ENCODE peak calls at places on chromosomes 12 and 14, in four cellular contexts. H is T follicular helper cell; P is activated CD4-positive, alpha-beta T cell treated with anti-CD3 and anti-CD28 coated beads for 48 hours; W is globus pallidus. V is an unnamed sample.

GRCh38 chr12:93318720-93319522 is 58.8 kb upstream of the NUDT4 start:
- DNase-seq in H (no peak), P (no peak), W (no peak), V (no peak)

GRCh38 chr14:31090872-31091764 is 64.9 kb upstream of the STRN3 start:
- DNase-seq in H (no peak), P (no peak), W (no peak), V (no peak)

GRCh38 chr12:79407671-79408622 is 282.8 kb downstream of the PAWR start:
- DNase-seq in H (no peak), P (peak), W (peak), V (no peak)

GRCh38 chr12:41014643-41015020 is 173.5 kb upstream of the PDZRN4 start:
- DNase-seq in H (no peak), P (no peak), W (no peak), V (no peak)

GRCh38 chr12:56723889-56724659 is 1.0 kb downstream of the NACA start:
- DNase-seq in H (no peak), P (peak), W (peak), V (no peak)

GRCh38 chr14:68563256-68564131 is 229.4 kb downstream of the ZFP36L1 start:
- DNase-seq in H (no peak), P (no peak), W (no peak), V (no peak)

GRCh38 chr12:54571166-54571856 is 17.1 kb downstream of the PPP1R1A start:
- DNase-seq in H (no peak), P (no peak), W (no peak), V (no peak)

GRCh38 chr14:74706101-74706500 is 6.8 kb downstream of the AREL1 start:
- DNase-seq in H (no peak), P (no peak), W (no peak), V (no peak)

GRCh38 chr14:28774764-28775738 is 8.5 kb downstream of the FOXG1 start:
- DNase-seq in H (no peak), P (no peak), W (no peak), V (no peak)

GRCh38 chr14:70655110-70655826 is 13.6 kb downstream of the TTC9 start:
- DNase-seq in H (peak), P (peak), W (no peak), V (no peak)

GRCh38 chr12:110743571-110744093 is 941 bp upstream of the PPP1CC start:
- DNase-seq in H (no peak), P (no peak), W (peak), V (no peak)

GRCh38 chr14:64736271-64737131 is 32.3 kb downstream of the PLEKHG3 start:
- DNase-seq in H (no peak), P (no peak), W (no peak), V (no peak)

GRCh38 chr14:105257464-105257863 is 9.1 kb downstream of the BTBD6 start:
- DNase-seq in H (no peak), P (no peak), W (no peak), V (no peak)

GRCh38 chr14:60590907-60591510 is 58.3 kb downstream of the SIX1 start:
- DNase-seq in H (no peak), P (no peak), W (no peak), V (no peak)

GRCh38 chr14:59695198-59695597 is 118.6 kb upstream of the CCDC175 start:
- DNase-seq in H (no peak), P (no peak), W (no peak), V (no peak)

GRCh38 chr12:12784911-12785814 is at the start of gene APOLD1:
- DNase-seq in H (no peak), P (peak), W (peak), V (no peak)

GRCh38 chr12:127153996-127154395 is 1113.0 kb upstream of the TMEM132C start:
- DNase-seq in H (no peak), P (no peak), W (no peak), V (no peak)

GRCh38 chr12:19129486-19130223 is at the start of gene PLEKHA5:
- DNase-seq in H (peak), P (peak), W (peak), V (no peak)

GRCh38 chr12:116640320-116640719 is 81.1 kb downstream of the MAP1LC3B2 start:
- DNase-seq in H (no peak), P (no peak), W (no peak), V (no peak)

GRCh38 chr12:98402081-98402480 is 113.3 kb upstream of the TMPO start:
- DNase-seq in H (no peak), P (no peak), W (no peak), V (no peak)

GRCh38 chr14:96286251-96286650 is 30.2 kb downstream of the BDKRB1 start:
- DNase-seq in H (no peak), P (no peak), W (no peak), V (no peak)

GRCh38 chr12:16076553-16076952 is 165.4 kb downstream of the DERA start:
- DNase-seq in H (no peak), P (no peak), W (peak), V (no peak)

GRCh38 chr14:97642631-97643030 is 845.4 kb downstream of the VRK1 start:
- DNase-seq in H (no peak), P (no peak), W (no peak), V (no peak)

GRCh38 chr12:2974560-2974971 is 15.4 kb downstream of the TEAD4 start:
- DNase-seq in H (no peak), P (no peak), W (no peak), V (no peak)

GRCh38 chr12:26492406-26492805 is 297.0 kb downstream of the SSPN start:
- DNase-seq in H (no peak), P (no peak), W (no peak), V (no peak)

GRCh38 chr14:94285158-94285557 is 7.9 kb downstream of the SERPINA10 start:
- DNase-seq in H (no peak), P (no peak), W (no peak), V (no peak)

GRCh38 chr12:117857632-117858274 is 111.0 kb downstream of the KSR2 start:
- DNase-seq in H (peak), P (peak), W (no peak), V (no peak)

GRCh38 chr12:100574262-100575074 is 984 bp downstream of the GAS2L3 start:
- DNase-seq in H (no peak), P (no peak), W (no peak), V (no peak)

GRCh38 chr12:31525496-31526157 is 65.3 kb downstream of the DENND5B start:
- DNase-seq in H (no peak), P (no peak), W (no peak), V (no peak)

GRCh38 chr14:68722968-68723577 is 69.8 kb downstream of the ZFP36L1 start:
- DNase-seq in H (no peak), P (no peak), W (no peak), V (no peak)

GRCh38 chr14:23411563-23412525 is 3.8 kb upstream of the MYH6 start:
- DNase-seq in H (no peak), P (no peak), W (no peak), V (no peak)

GRCh38 chr14:22474730-22475351 is 114.2 kb downstream of the DAD1 start:
- DNase-seq in H (no peak), P (no peak), W (no peak), V (no peak)

GRCh38 chr12:116969615-116970575 is 59.1 kb downstream of the FBXW8 start:
- DNase-seq in H (no peak), P (no peak), W (no peak), V (no peak)

GRCh38 chr14:71266994-71267636 is 359.9 kb downstream of the PCNX1 start:
- DNase-seq in H (no peak), P (peak), W (no peak), V (no peak)

GRCh38 chr12:26265606-26266005 is 70.2 kb downstream of the SSPN start:
- DNase-seq in H (no peak), P (no peak), W (no peak), V (no peak)

GRCh38 chr12:123441523-123442164 is 5.2 kb upstream of the RILPL2 start:
- DNase-seq in H (no peak), P (no peak), W (no peak), V (no peak)

GRCh38 chr14:105102361-105102760 is 37.1 kb upstream of the GPR132 start:
- DNase-seq in H (no peak), P (no peak), W (no peak), V (no peak)

GRCh38 chr12:57296291-57296690 is 45.3 kb upstream of the STAC3 start:
- DNase-seq in H (no peak), P (no peak), W (no peak), V (no peak)